ENCODE peak calls at places on chromosomes 13 and 19, in four cellular contexts. G is H9, Q is IMR-90, C is neuronal stem cell. Y is an unnamed sample.

GRCh38 chr13:36362251-36362650 is 16.1 kb upstream of the SPART start:
- DNase-seq in G (no peak), Q (peak), C (no peak), Y (peak)

GRCh38 chr19:45824041-45824471 is 8.9 kb upstream of the RSPH6A start:
- DNase-seq in G (no peak), Q (no peak), C (no peak), Y (no peak)

GRCh38 chr19:48400018-48400742 is 6.7 kb downstream of the GRIN2D start:
- DNase-seq in G (peak), Q (peak), C (no peak), Y (peak)

GRCh38 chr19:46670874-46671273 is 9.9 kb upstream of the DACT3 start:
- DNase-seq in G (no peak), Q (peak), C (no peak), Y (peak)

GRCh38 chr19:18537431-18537830 is 5.9 kb downstream of the FKBP8 start:
- DNase-seq in G (no peak), Q (no peak), C (no peak), Y (no peak)

GRCh38 chr13:21668665-21669599 is 1.9 kb upstream of the FGF9 start:
- DNase-seq in G (peak), Q (peak), C (peak), Y (peak)

GRCh38 chr19:53015159-53015558 is 1.4 kb downstream of the ERVV-1 start:
- DNase-seq in G (no peak), Q (no peak), C (no peak), Y (no peak)

GRCh38 chr19:18496980-18497256 is 25.0 kb downstream of the ELL start:
- DNase-seq in G (no peak), Q (no peak), C (no peak), Y (peak)

GRCh38 chr13:37127706-37128241 is 22.3 kb upstream of the CSNK1A1L start:
- DNase-seq in G (no peak), Q (peak), C (no peak), Y (peak)

GRCh38 chr13:49421391-49421790 is 22.5 kb downstream of the CAB39L start:
- DNase-seq in G (peak), Q (no peak), C (no peak), Y (peak)

GRCh38 chr19:17555929-17556813 is 722 bp downstream of the COLGALT1 start:
- DNase-seq in G (peak), Q (peak), C (peak), Y (peak)

GRCh38 chr13:32206097-32206740 is 108.9 kb downstream of the ZAR1L start:
- DNase-seq in G (no peak), Q (peak), C (no peak), Y (peak)

GRCh38 chr19:46731007-46731501 is 14.1 kb upstream of the PRKD2 start:
- DNase-seq in G (no peak), Q (peak), C (no peak), Y (peak)

GRCh38 chr13:80329250-80329649 is 11.7 kb downstream of the SPRY2 start:
- DNase-seq in G (no peak), Q (no peak), C (no peak), Y (no peak)

GRCh38 chr19:46542428-46543230 is 47.0 kb upstream of the PNMA8B start:
- DNase-seq in G (peak), Q (peak), C (peak), Y (peak)

GRCh38 chr13:101949681-101950080 is 452.2 kb downstream of the FGF14 start:
- DNase-seq in G (no peak), Q (no peak), C (no peak), Y (no peak)

GRCh38 chr13:89066868-89067466 is 1395.8 kb downstream of the SLITRK5 start:
- DNase-seq in G (peak), Q (peak), C (peak), Y (peak)

GRCh38 chr19:7527516-7528191 is 5.2 kb downstream of the MCOLN1 start:
- DNase-seq in G (no peak), Q (no peak), C (no peak), Y (no peak)
- H2BK15ac ChIP-seq in G (no peak), Q (no peak), C (no peak), Y (no peak)

DNA sequence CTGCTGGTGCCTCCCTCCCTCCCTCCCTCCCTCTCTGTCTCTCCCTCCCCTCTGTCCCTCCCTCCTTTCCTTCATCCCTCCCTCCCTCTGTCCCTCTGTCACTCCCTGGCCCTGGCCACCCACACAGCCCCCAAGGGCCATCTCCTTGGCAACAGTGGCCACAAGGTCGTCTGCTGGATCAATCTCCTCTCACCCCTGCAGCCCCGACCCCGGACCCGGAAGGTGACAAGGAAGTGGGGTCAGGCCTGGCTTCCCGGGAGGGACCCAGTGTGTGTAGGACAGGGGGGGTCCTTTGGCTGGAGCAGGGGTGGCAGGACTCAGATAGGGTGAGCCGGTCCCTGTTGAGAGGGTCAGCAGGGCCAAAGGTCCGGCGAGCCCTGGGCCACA is 21.9 kb upstream of the TCF3 start:
- DNase-seq in G (peak), Q (no peak), C (no peak), Y (no peak)
- H2BK15ac ChIP-seq in G (no peak), Q (no peak), C (peak), Y (no peak)

GRCh38 chr19:13984186-13984585 is 21.9 kb downstream of the RFX1 start:
- DNase-seq in G (no peak), Q (no peak), C (no peak), Y (no peak)

GRCh38 chr19:13985771-13986347 is 20.3 kb downstream of the RFX1 start:
- DNase-seq in G (peak), Q (no peak), C (no peak), Y (no peak)

GRCh38 chr19:13987101-13987890 is 18.8 kb downstream of the RFX1 start:
- DNase-seq in G (no peak), Q (no peak), C (no peak), Y (no peak)

GRCh38 chr19:13984875-13985741 is 21.0 kb downstream of the RFX1 start:
- DNase-seq in G (no peak), Q (no peak), C (no peak), Y (no peak)

GRCh38 chr19:13986348-13986904 is 19.7 kb downstream of the RFX1 start:
- DNase-seq in G (peak), Q (peak), C (no peak), Y (peak)
- H2BK15ac ChIP-seq in G (no peak), Q (peak), C (no peak), Y (peak)

GRCh38 chr19:5255602-5256231 is 84.9 kb downstream of the PTPRS start:
- DNase-seq in G (no peak), Q (no peak), C (no peak), Y (no peak)
- H2BK15ac ChIP-seq in G (no peak), Q (no peak), C (no peak), Y (no peak)

GRCh38 chr19:38389957-38390924 is 1.7 kb downstream of the SPRED3 start:
- DNase-seq in G (no peak), Q (no peak), C (no peak), Y (no peak)
- H2BK15ac ChIP-seq in G (no peak), Q (peak), C (no peak), Y (peak)

GRCh38 chr19:14978377-14978776 is 1.3 kb downstream of the SLC1A6 start:
- DNase-seq in G (no peak), Q (no peak), C (no peak), Y (no peak)

GRCh38 chr19:14979136-14979497 is 547 bp downstream of the SLC1A6 start:
- DNase-seq in G (peak), Q (no peak), C (peak), Y (no peak)

GRCh38 chr19:14974488-14974887 is 5.2 kb downstream of the SLC1A6 start:
- DNase-seq in G (no peak), Q (no peak), C (no peak), Y (no peak)

GRCh38 chr19:14977128-14977527 is 2.5 kb downstream of the SLC1A6 start:
- DNase-seq in G (no peak), Q (no peak), C (no peak), Y (no peak)

GRCh38 chr19:14979498-14980255 is at the start of gene SLC1A6:
- DNase-seq in G (peak), Q (no peak), C (peak), Y (no peak)
- H2BK15ac ChIP-seq in G (no peak), Q (no peak), C (peak), Y (no peak)